ENCODE peak calls at places on chromosome 5, in four cellular contexts. J, K, X and P are unnamed samples.

GRCh38 chr5:56269216-56269927 is 36.2 kb upstream of the ANKRD55 start:
- DNase-seq in K (peak), X (peak), J (peak), P (no peak)

GRCh38 chr5:31680528-31680927 is 41.6 kb downstream of the PDZD2 start:
- DNase-seq in X (no peak), K (no peak), J (no peak), P (no peak)

GRCh38 chr5:171721469-171721868 is 64.1 kb upstream of the SMIM23 start:
- DNase-seq in J (no peak), X (no peak), K (no peak), P (no peak)

GRCh38 chr5:113505181-113505580 is 8.3 kb upstream of the YTHDC2 start:
- DNase-seq in K (no peak), J (peak), X (no peak), P (no peak)

GRCh38 chr5:89065919-89066318 is 182.9 kb upstream of the MEF2C start:
- DNase-seq in J (no peak), K (no peak), X (no peak), P (no peak)

GRCh38 chr5:112174959-112175594 is 244.0 kb downstream of the EPB41L4A start:
- DNase-seq in J (no peak), X (peak), K (no peak), P (peak)

GRCh38 chr5:71455427-71456361 is at the start of gene BDP1:
- DNase-seq in K (peak), X (peak), J (peak), P (peak)

GRCh38 chr5:115542076-115542475 is 2.5 kb downstream of the FEM1C start:
- DNase-seq in X (no peak), J (no peak), K (no peak), P (no peak)

GRCh38 chr5:149747833-149748366 is 17.8 kb downstream of the PPARGC1B start:
- DNase-seq in J (no peak), K (no peak), X (no peak), P (no peak)

GRCh38 chr5:108432024-108432423 is 50.1 kb upstream of the FBXL17 start:
- DNase-seq in K (no peak), J (peak), X (no peak), P (no peak)

GRCh38 chr5:180806351-180807011 is 3.9 kb upstream of the MGAT1 start:
- DNase-seq in K (no peak), X (no peak), J (no peak), P (no peak)

GRCh38 chr5:105508519-105508918 is 1945.9 kb upstream of the NUDT12 start:
- DNase-seq in K (no peak), X (no peak), J (peak), P (no peak)

GRCh38 chr5:32538031-32538547 is 47.3 kb upstream of the SUB1 start:
- DNase-seq in K (no peak), J (no peak), X (no peak), P (no peak)

GRCh38 chr5:3101561-3101960 is 350.1 kb upstream of the IRX2 start:
- DNase-seq in X (peak), K (peak), J (no peak), P (no peak)

GRCh38 chr5:3100921-3101551 is 349.6 kb upstream of the IRX2 start:
- DNase-seq in K (peak), J (no peak), X (no peak), P (no peak)

GRCh38 chr5:3104446-3105047 is 353.1 kb upstream of the IRX2 start:
- DNase-seq in J (no peak), X (peak), K (no peak), P (no peak)

GRCh38 chr5:3103241-3103855 is 351.9 kb upstream of the IRX2 start:
- DNase-seq in X (peak), K (peak), J (no peak), P (no peak)

GRCh38 chr5:3102531-3102930 is 351.1 kb upstream of the IRX2 start:
- DNase-seq in J (no peak), K (no peak), X (no peak), P (no peak)
- H3K9ac ChIP-seq in J (no peak), K (no peak), X (no peak), P (no peak)

GRCh38 chr5:151663617-151664322 is 22.9 kb downstream of the SPARC start:
- DNase-seq in K (no peak), J (no peak), X (no peak), P (no peak)

GRCh38 chr5:151667083-151667482 is 19.6 kb downstream of the SPARC start:
- DNase-seq in X (no peak), K (no peak), J (no peak), P (no peak)

GRCh38 chr5:151664694-151665583 is 21.8 kb downstream of the SPARC start:
- DNase-seq in K (no peak), X (no peak), J (peak), P (peak)

GRCh38 chr5:151662805-151663204 is 23.9 kb downstream of the SPARC start:
- DNase-seq in X (no peak), K (no peak), J (no peak), P (no peak)

GRCh38 chr5:151665584-151665982 is 21.1 kb downstream of the SPARC start:
- DNase-seq in J (no peak), X (no peak), K (no peak), P (no peak)
- H3K9ac ChIP-seq in J (peak), X (no peak), K (no peak), P (peak)

GRCh38 chr5:151224372-151224771 is 480 bp upstream of the CCDC69 start:
- DNase-seq in K (no peak), X (no peak), J (no peak), P (no peak)

GRCh38 chr5:151221574-151221973 is 2.3 kb downstream of the CCDC69 start:
- DNase-seq in J (peak), K (no peak), X (no peak), P (no peak)

GRCh38 chr5:151223447-151224264 is at the start of gene CCDC69:
- DNase-seq in K (peak), J (peak), X (peak), P (peak)

GRCh38 chr5:151222769-151223446 is 984 bp downstream of the CCDC69 start:
- DNase-seq in X (no peak), J (no peak), K (peak), P (peak)

GRCh38 chr5:151222054-151222768 is 1.7 kb downstream of the CCDC69 start:
- DNase-seq in J (no peak), K (no peak), X (no peak), P (no peak)
- H3K9ac ChIP-seq in J (no peak), K (no peak), X (no peak), P (peak)

DNA sequence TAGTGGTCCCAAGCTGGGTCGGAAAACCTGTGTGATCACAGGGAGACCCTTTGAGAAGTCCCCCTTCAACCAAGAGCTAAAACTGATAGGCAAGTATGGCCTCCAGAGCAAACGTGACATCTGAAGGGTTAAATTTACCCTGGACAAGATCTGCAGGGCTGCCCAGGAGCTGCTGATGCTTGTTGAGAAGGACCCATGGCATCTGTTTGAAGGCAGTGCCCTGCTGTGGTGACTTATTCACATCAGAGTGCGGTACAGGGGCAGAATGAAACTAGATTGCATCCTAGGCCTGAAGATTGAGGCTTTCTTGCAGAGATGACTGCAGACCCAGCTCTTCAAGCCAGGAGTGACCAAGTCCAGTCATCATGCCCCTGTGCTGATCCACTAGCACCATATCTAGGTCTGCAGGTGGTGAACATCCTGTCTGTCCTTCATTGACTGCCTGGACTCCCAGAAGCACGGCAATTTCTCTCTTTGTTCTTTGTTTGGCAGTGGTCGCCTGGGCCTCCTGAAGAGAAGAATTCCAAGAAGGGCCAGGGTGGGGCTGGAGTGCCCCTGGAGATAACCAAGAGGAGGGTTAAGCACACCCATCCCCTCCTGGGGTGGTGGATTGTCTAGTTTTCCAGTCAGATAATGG is 25.7 kb upstream of the CHD1 start:
- DNase-seq in X (no peak), J (no peak), K (no peak), P (no peak)
- H3K9ac ChIP-seq in X (no peak), J (no peak), K (no peak), P (no peak)

DNA sequence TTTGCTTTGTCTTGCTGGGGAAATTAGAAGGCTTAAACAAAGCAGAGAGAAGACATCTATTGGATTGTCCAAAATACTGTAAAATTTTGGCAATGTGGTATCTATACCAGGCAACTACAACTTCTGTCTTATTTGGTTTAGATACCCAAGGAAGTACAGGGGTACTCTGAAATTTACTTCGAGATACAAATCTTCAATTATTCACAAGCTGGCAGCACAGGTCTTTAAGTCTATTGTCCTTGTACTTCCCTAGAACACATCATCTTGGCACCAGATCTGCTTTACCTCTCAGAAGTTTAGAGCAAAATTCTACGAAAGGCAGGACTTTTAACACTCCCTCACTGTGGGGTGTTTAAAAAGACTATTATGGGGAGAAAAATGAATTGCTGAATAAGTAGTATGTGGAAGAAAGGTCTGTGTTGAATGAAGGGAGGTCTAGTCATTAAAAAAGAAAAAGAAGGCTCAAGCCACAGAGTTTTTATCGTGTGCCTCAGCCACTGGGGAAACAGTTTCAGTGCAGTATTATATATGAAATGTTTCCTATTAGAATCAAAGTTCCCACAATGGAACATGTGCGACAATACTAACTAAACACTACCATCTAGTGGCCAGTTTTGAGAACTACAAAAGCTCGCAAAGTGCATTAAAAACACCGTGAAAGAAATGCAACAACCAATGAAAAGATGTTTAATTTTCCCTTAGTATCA is 93.7 kb downstream of the PDE4D start:
- DNase-seq in X (peak), J (peak), K (no peak), P (peak)
- H3K9ac ChIP-seq in X (no peak), J (peak), K (no peak), P (peak)

GRCh38 chr5:132463808-132464154 is 26.8 kb downstream of the IRF1 start:
- DNase-seq in J (no peak), K (no peak), X (no peak), P (no peak)
- H3K9ac ChIP-seq in J (no peak), K (no peak), X (no peak), P (peak)

GRCh38 chr5:139475865-139476651 is 5.3 kb downstream of the SMIM33 start:
- DNase-seq in X (no peak), J (no peak), K (no peak), P (no peak)

GRCh38 chr5:139482050-139482889 is at the start of gene STING1:
- DNase-seq in J (peak), K (no peak), X (no peak), P (peak)

GRCh38 chr5:139481580-139482049 is 943 bp downstream of the STING1 start:
- DNase-seq in J (no peak), X (no peak), K (no peak), P (peak)

GRCh38 chr5:139486201-139486600 is 3.6 kb upstream of the STING1 start:
- DNase-seq in K (peak), X (peak), J (no peak), P (no peak)

DNA sequence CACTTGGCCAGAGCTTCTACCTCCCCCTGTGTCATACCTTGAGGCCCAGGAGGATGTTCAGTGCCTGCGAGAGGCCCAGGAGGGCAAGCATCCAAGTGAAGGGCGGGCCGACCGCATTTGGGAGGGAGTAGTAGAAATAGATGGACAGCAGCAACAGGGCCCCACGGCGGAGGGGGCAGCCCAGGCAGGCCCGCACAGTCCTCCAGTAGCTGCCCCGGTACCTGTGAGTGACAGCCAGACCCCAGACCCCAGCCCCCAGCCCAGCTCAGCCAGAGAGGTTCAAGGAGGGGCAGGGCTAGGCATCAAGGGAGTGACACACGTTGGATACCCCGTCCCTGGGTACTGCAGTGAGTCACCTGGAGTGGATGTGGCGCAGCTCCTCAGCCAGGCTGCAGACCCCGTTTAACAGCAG is 1.4 kb downstream of the STING1 start:
- DNase-seq in K (no peak), J (no peak), X (no peak), P (peak)
- H3K9ac ChIP-seq in K (no peak), J (peak), X (no peak), P (peak)

DNA sequence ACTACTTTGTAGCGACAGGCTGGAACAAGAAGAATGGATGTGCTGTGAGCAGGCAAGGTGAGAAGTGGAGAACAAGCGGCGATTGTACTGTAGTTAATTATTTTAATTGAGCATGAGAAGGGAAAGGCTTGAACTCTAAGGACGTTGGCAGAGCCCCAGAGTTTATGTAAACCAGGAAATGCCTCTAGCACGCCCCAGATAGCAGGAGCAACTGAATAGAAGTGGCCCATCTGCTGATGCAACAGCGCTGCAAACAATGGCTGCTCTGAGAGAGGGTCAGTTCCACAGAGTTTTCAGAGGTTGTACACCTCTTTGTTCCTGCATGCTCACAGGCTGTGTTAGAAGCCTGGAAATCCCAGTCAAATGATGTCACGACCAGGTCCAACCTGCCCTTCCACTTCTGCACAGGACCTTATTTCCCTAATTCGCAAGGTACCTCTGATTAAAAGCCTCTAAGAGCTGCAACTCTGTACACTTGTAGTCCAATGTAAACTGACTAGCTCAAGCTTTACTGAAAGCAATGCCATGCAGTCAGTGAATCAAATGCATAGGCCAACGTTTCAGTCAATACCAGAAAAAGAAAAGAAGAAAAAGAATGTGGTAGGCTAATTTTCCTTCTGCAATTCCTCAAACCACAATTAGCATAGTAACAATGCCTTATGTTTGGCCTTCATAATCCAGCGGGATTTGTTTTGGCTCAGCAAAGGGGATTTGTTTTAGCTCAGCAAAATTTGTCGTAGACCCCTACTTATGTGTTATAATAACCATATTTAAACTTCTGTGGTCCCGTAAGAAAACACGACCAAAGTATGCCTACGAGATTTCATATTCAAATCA is 119.6 kb upstream of the RETREG1 start:
- DNase-seq in K (peak), X (peak), J (peak), P (peak)
- H3K9ac ChIP-seq in K (peak), X (peak), J (peak), P (no peak)

GRCh38 chr5:131281868-131282234 is 18.0 kb downstream of the CDC42SE2 start:
- DNase-seq in X (no peak), K (no peak), J (no peak), P (no peak)

GRCh38 chr5:131279209-131279608 is 15.4 kb downstream of the CDC42SE2 start:
- DNase-seq in K (no peak), J (no peak), X (no peak), P (no peak)

GRCh38 chr5:131282235-131282634 is 18.4 kb downstream of the CDC42SE2 start:
- DNase-seq in J (no peak), K (no peak), X (no peak), P (no peak)

GRCh38 chr5:131280417-131280816 is 16.6 kb downstream of the CDC42SE2 start:
- DNase-seq in X (no peak), K (no peak), J (no peak), P (no peak)

GRCh38 chr5:131281133-131281867 is 17.4 kb downstream of the CDC42SE2 start:
- DNase-seq in X (no peak), K (no peak), J (no peak), P (no peak)
- H3K9ac ChIP-seq in X (no peak), K (no peak), J (no peak), P (peak)